ENCODE peak calls at places on chromosome 17, in eight cellular contexts. P is NCI-H345; B is AG10803; H is HT-29; J is iris pigment epithelial cell; Y is uterus; S is A172; G is activated T-helper 1 cell treated with anti-CD3 and anti-CD28 coated beads, Interleukin-2, amount 50 U/mL, for 16 hours. O is an unnamed sample.

GRCh38 chr17:2390199-2390880 is 10.5 kb downstream of the MNT start:
- DNase-seq in P (no peak), B (no peak), H (no peak), J (no peak), Y (no peak), S (no peak), G (no peak), O (no peak)

GRCh38 chr17:75428775-75429469 is 23.4 kb upstream of the GRB2 start:
- DNase-seq in P (no peak), B (peak; percentile 60), H (peak; percentile 11), J (peak; percentile 95), Y (peak; percentile 24), S (peak; percentile 70), G (no peak), O (peak; percentile 84)

GRCh38 chr17:51397361-51398127 is 137.2 kb downstream of the UTP18 start:
- DNase-seq in P (no peak), B (peak; percentile 11), H (no peak), J (peak; percentile 30), Y (no peak), S (peak; percentile 94), G (no peak), O (peak; percentile 37)

GRCh38 chr17:32116937-32117336 is 25.4 kb upstream of the RHOT1 start:
- DNase-seq in P (peak; percentile 68), B (no peak), H (no peak), J (no peak), Y (no peak), S (no peak), G (no peak), O (no peak)

GRCh38 chr17:518047-518735 is 165.6 kb upstream of the RPH3AL start:
- DNase-seq in P (no peak), B (no peak), H (no peak), J (no peak), Y (no peak), S (no peak), G (no peak), O (no peak)

GRCh38 chr17:80834896-80835281 is 156.8 kb upstream of the CHMP6 start:
- DNase-seq in P (no peak), B (no peak), H (no peak), J (no peak), Y (no peak), S (no peak), G (no peak), O (no peak)

GRCh38 chr17:77279448-77280303 is 138.9 kb downstream of the SEC14L1 start:
- DNase-seq in P (no peak), B (peak; percentile 28), H (peak; percentile 81), J (peak; percentile 29), Y (no peak), S (peak; percentile 95), G (no peak), O (no peak)

GRCh38 chr17:31598921-31599571 is 207.6 kb downstream of the RAB11FIP4 start:
- DNase-seq in P (peak; percentile 26), B (no peak), H (no peak), J (no peak), Y (no peak), S (peak; percentile 49), G (no peak), O (no peak)

GRCh38 chr17:50781167-50781566 is 13.8 kb upstream of the ANKRD40CL start:
- DNase-seq in P (no peak), B (no peak), H (no peak), J (no peak), Y (no peak), S (no peak), G (no peak), O (no peak)

GRCh38 chr17:705011-705410 is 9.6 kb downstream of the VPS53 start:
- DNase-seq in P (no peak), B (no peak), H (no peak), J (no peak), Y (no peak), S (no peak), G (no peak), O (no peak)

GRCh38 chr17:44979426-44980273 is 11.5 kb upstream of the C1QL1 start:
- DNase-seq in P (no peak), B (no peak), H (no peak), J (no peak), Y (no peak), S (no peak), G (no peak), O (no peak)

GRCh38 chr17:72134560-72135399 is 14.0 kb downstream of the SOX9 start:
- DNase-seq in P (no peak), B (peak; percentile 35), H (peak; percentile 29), J (peak; percentile 67), Y (no peak), S (peak; percentile 45), G (no peak), O (no peak)

GRCh38 chr17:63222655-63223054 is 223.5 kb downstream of the CYB561 start:
- DNase-seq in P (peak; percentile 8), B (peak; percentile 3), H (no peak), J (peak; percentile 18), Y (no peak), S (no peak), G (no peak), O (no peak)

GRCh38 chr17:72119280-72119962 is 1.4 kb upstream of the SOX9 start:
- DNase-seq in P (no peak), B (no peak), H (no peak), J (no peak), Y (no peak), S (no peak), G (no peak), O (no peak)

GRCh38 chr17:37512442-37513070 is 22.9 kb downstream of the DUSP14 start:
- DNase-seq in P (no peak), B (no peak), H (no peak), J (no peak), Y (no peak), S (no peak), G (no peak), O (no peak)

GRCh38 chr17:42554250-42555121 is 1.8 kb downstream of the HSD17B1 start:
- DNase-seq in P (peak; percentile 71), B (peak; percentile 63), H (peak; percentile 66), J (peak; percentile 72), Y (peak; percentile 89), S (peak; percentile 68), G (peak; percentile 53), O (no peak)

GRCh38 chr17:57517216-57517518 is 227.9 kb downstream of the CCDC182 start:
- DNase-seq in P (no peak), B (no peak), H (no peak), J (no peak), Y (no peak), S (no peak), G (no peak), O (no peak)

GRCh38 chr17:67139784-67140665 is 95.7 kb downstream of the CACNG1 start:
- DNase-seq in P (no peak), B (peak; percentile 30), H (no peak), J (peak; percentile 73), Y (no peak), S (peak; percentile 40), G (no peak), O (no peak)

GRCh38 chr17:82687375-82687861 is 11.1 kb downstream of the RAB40B start:
- DNase-seq in P (no peak), B (no peak), H (peak; percentile 76), J (no peak), Y (no peak), S (no peak), G (no peak), O (no peak)

GRCh38 chr17:37024181-37024637 is 75.5 kb downstream of the AATF start:
- DNase-seq in P (no peak), B (no peak), H (peak; percentile 43), J (peak; percentile 21), Y (no peak), S (no peak), G (no peak), O (no peak)

GRCh38 chr17:33234930-33235685 is 58.0 kb downstream of the ASIC2 start:
- DNase-seq in P (peak; percentile 4), B (peak; percentile 85), H (no peak), J (peak; percentile 89), Y (peak; percentile 75), S (peak; percentile 82), G (no peak), O (peak; percentile 84)

O was measured in non-pigmented ciliary epithelial cell.